ENCODE peak calls at places on chromosomes 4 and X, in eight cellular contexts. L is foreskin keratinocyte, D is aorta, O is heart right ventricle, F is upper lobe of right lung, T is sciatic nerve, V is SK-N-SH treated with all-trans-retinoic acid at 6 μM for 48 hours, P is T-cell. R is an unnamed sample.

GRCh38 chrX:40552768-40553167 is 28.0 kb upstream of the ATP6AP2 start:
- ATAC-seq in O (no peak), P (no peak), L (no peak), F (no peak), V (peak), T (peak), D (no peak), R (no peak)

GRCh38 chr4:53484911-53485459 is 106.3 kb downstream of the LNX1 start:
- ATAC-seq in D (peak), T (peak), L (no peak), O (no peak), P (no peak), F (no peak), V (no peak), R (peak)

GRCh38 chrX:9373789-9374188 is 91.1 kb upstream of the TBL1X start:
- ATAC-seq in O (no peak), L (no peak), V (no peak), F (no peak), D (no peak), P (no peak), T (no peak), R (no peak)

GRCh38 chr4:176778063-176778462 is 14.7 kb downstream of the VEGFC start:
- ATAC-seq in F (no peak), P (no peak), O (no peak), V (peak), L (peak), T (no peak), D (no peak), R (no peak)

GRCh38 chr4:171266666-171267065 is 546.5 kb upstream of the GALNTL6 start:
- ATAC-seq in O (no peak), V (no peak), F (no peak), D (no peak), L (no peak), P (no peak), T (no peak), R (no peak)

GRCh38 chr4:76377922-76378321 is 43.0 kb downstream of the CCDC158 start:
- ATAC-seq in T (no peak), D (no peak), O (no peak), P (no peak), L (peak), V (peak), F (peak), R (peak)

GRCh38 chrX:153226344-153227190 is 47.5 kb downstream of the MAGEA1 start:
- ATAC-seq in F (peak), P (no peak), V (no peak), T (peak), D (no peak), L (peak), O (no peak), R (peak)

GRCh38 chr4:10173039-10173753 is 56.6 kb upstream of the WDR1 start:
- ATAC-seq in P (no peak), F (peak), L (peak), D (no peak), O (peak), T (no peak), V (no peak), R (peak)

GRCh38 chr4:169645627-169646026 is 25.2 kb downstream of the CLCN3 start:
- ATAC-seq in P (no peak), F (no peak), V (no peak), D (no peak), T (no peak), L (no peak), O (no peak), R (no peak)

GRCh38 chr4:129829373-129829772 is 733.4 kb downstream of the C4orf33 start:
- ATAC-seq in D (no peak), L (no peak), T (no peak), V (no peak), O (no peak), P (no peak), F (no peak), R (no peak)

GRCh38 chr4:54041100-54041499 is 23.3 kb downstream of the CHIC2 start:
- ATAC-seq in F (no peak), L (no peak), O (no peak), T (no peak), P (peak), V (no peak), D (no peak), R (no peak)

GRCh38 chrX:72270316-72270866 is 6.7 kb downstream of the RPS4X start:
- ATAC-seq in O (no peak), F (no peak), P (no peak), T (no peak), V (peak), D (no peak), L (peak), R (peak)

GRCh38 chrX:47143894-47144625 is 442 bp downstream of the NDUFB11 start:
- ATAC-seq in T (peak), F (peak), O (peak), D (peak), P (peak), L (no peak), V (peak), R (peak)

GRCh38 chr4:109506890-109507289 is 53.2 kb upstream of the MCUB start:
- ATAC-seq in O (no peak), D (no peak), P (no peak), V (no peak), L (no peak), T (no peak), F (no peak), R (no peak)

GRCh38 chr4:74230902-74231499 is 73.1 kb downstream of the MTHFD2L start:
- ATAC-seq in D (peak), L (peak), P (no peak), T (no peak), F (peak), O (peak), V (peak), R (peak)

GRCh38 chr4:122584517-122584916 is 36.3 kb downstream of the IL21 start:
- ATAC-seq in P (peak), L (peak), T (peak), F (peak), O (no peak), V (peak), D (no peak), R (peak)

GRCh38 chr4:138410266-138410665 is 168.1 kb upstream of the SLC7A11 start:
- ATAC-seq in P (no peak), L (no peak), O (no peak), V (no peak), F (no peak), T (no peak), D (no peak), R (no peak)

GRCh38 chr4:73945140-73945539 is 36.7 kb downstream of the PF4 start:
- ATAC-seq in L (no peak), D (no peak), V (no peak), T (no peak), P (no peak), O (no peak), F (no peak), R (no peak)

GRCh38 chr4:100977746-100978397 is 369.5 kb downstream of the PPP3CA start:
- ATAC-seq in P (no peak), F (peak), V (peak), L (no peak), D (no peak), T (peak), O (peak), R (no peak)

GRCh38 chr4:114626202-114626601 is 27.6 kb downstream of the UGT8 start:
- ATAC-seq in V (no peak), D (no peak), T (no peak), P (no peak), F (no peak), O (no peak), L (no peak), R (no peak)

GRCh38 chr4:184748251-184748652 is 14.4 kb upstream of the CENPU start:
- ATAC-seq in O (peak), L (peak), F (peak), T (no peak), V (no peak), D (peak), P (no peak), R (peak)

GRCh38 chr4:75653845-75654503 is 19.2 kb downstream of the G3BP2 start:
- ATAC-seq in T (no peak), D (no peak), P (no peak), F (peak), L (peak), V (peak), O (peak), R (peak)